ENCODE peak calls at places on chromosomes 5 and 9, in five cellular contexts. Y is H1, T is adrenal gland, S is IMR-90, D is sigmoid colon. V is an unnamed sample.

GRCh38 chr5:1174122-1174936 is 27.1 kb upstream of the SLC6A19 start:
- DNase-seq in T (peak; percentile 86), Y (no peak), S (peak; percentile 74), D (peak; percentile 78), V (peak; percentile 33)

GRCh38 chr9:109409998-109410397 is 88.1 kb downstream of the PTPN3 start:
- DNase-seq in Y (peak; percentile 56), S (no peak), D (no peak), T (no peak), V (no peak)

GRCh38 chr5:150153483-150153882 is 2.2 kb downstream of the PDGFRB start:
- DNase-seq in D (no peak), T (no peak), Y (no peak), S (peak; percentile 16), V (no peak)

GRCh38 chr5:172007153-172007794 is 836 bp upstream of the FBXW11 start:
- DNase-seq in D (no peak), S (peak; percentile 39), Y (no peak), T (no peak), V (no peak)

GRCh38 chr9:133545494-133546286 is 11.2 kb downstream of the ADAMTSL2 start:
- DNase-seq in T (no peak), S (no peak), Y (no peak), D (no peak), V (no peak)

GRCh38 chr9:98523231-98523901 is 185.4 kb downstream of the GABBR2 start:
- DNase-seq in S (peak; percentile 62), T (no peak), D (no peak), Y (no peak), V (no peak)

GRCh38 chr5:131413605-131414559 is 150.0 kb downstream of the CDC42SE2 start:
- DNase-seq in Y (no peak), D (no peak), S (no peak), T (no peak), V (no peak)

GRCh38 chr5:133265720-133266575 is 214.1 kb downstream of the HSPA4 start:
- DNase-seq in S (no peak), Y (no peak), T (no peak), D (no peak), V (no peak)

GRCh38 chr5:5014836-5015235 is 125.3 kb upstream of the ADAMTS16 start:
- DNase-seq in D (no peak), S (no peak), T (no peak), Y (no peak), V (no peak)

GRCh38 chr9:121949364-121949763 is 143.7 kb downstream of the TTLL11 start:
- DNase-seq in T (no peak), D (no peak), Y (no peak), S (no peak), V (no peak)

GRCh38 chr5:102754499-102755424 is at the start of gene PAM:
- DNase-seq in D (peak; percentile 88), S (peak; percentile 62), Y (no peak), T (peak; percentile 79), V (peak; percentile 71)

GRCh38 chr9:134435527-134436355 is 109.5 kb downstream of the RXRA start:
- DNase-seq in D (no peak), T (no peak), Y (no peak), S (no peak), V (no peak)

GRCh38 chr5:178272591-178272990 is 40.0 kb upstream of the PHYKPL start:
- DNase-seq in Y (no peak), T (no peak), S (no peak), D (no peak), V (no peak)

GRCh38 chr5:34905564-34905963 is 9.7 kb downstream of the RAD1 start:
- DNase-seq in Y (no peak), D (no peak), T (no peak), S (no peak), V (no peak)

GRCh38 chr9:2337602-2338001 is 284.0 kb upstream of the VLDLR start:
- DNase-seq in S (no peak), T (no peak), Y (no peak), D (no peak), V (no peak)

GRCh38 chr9:18215626-18216025 is 258.3 kb upstream of the ADAMTSL1 start:
- DNase-seq in Y (no peak), T (no peak), D (no peak), S (no peak), V (no peak)

GRCh38 chr9:33860200-33860871 is 43.4 kb downstream of the UBE2R2 start:
- DNase-seq in Y (no peak), D (no peak), T (no peak), S (no peak), V (no peak)

GRCh38 chr9:121613009-121613766 is 38.2 kb upstream of the DAB2IP start:
- DNase-seq in D (no peak), S (no peak), T (no peak), Y (no peak), V (peak; percentile 83)

GRCh38 chr9:115118471-115119156 is 657 bp upstream of the TNC start:
- DNase-seq in Y (peak; percentile 77), D (peak; percentile 93), S (peak; percentile 93), T (peak; percentile 43), V (peak; percentile 19)

GRCh38 chr5:35904443-35905132 is 33.8 kb downstream of the CAPSL start:
- DNase-seq in Y (no peak), D (no peak), S (no peak), T (no peak), V (no peak)

GRCh38 chr5:39198080-39198479 is 21.3 kb downstream of the FYB1 start:
- DNase-seq in T (no peak), S (no peak), D (no peak), Y (no peak), V (no peak)

GRCh38 chr5:57653636-57654290 is 171.2 kb upstream of the ACTBL2 start:
- DNase-seq in D (no peak), Y (no peak), T (no peak), S (no peak), V (peak; percentile 45)

GRCh38 chr5:57650360-57651069 is 167.9 kb upstream of the ACTBL2 start:
- DNase-seq in D (no peak), S (peak; percentile 53), Y (peak; percentile 33), T (peak; percentile 60), V (no peak)

GRCh38 chr5:57655228-57655627 is 172.6 kb upstream of the ACTBL2 start:
- DNase-seq in T (no peak), D (no peak), Y (no peak), S (no peak), V (no peak)

GRCh38 chr5:57651127-57651526 is 168.5 kb upstream of the ACTBL2 start:
- DNase-seq in S (no peak), D (no peak), Y (no peak), T (no peak), V (no peak)
- TF ChIP-seq POLR2A in S (no peak), D (no peak), Y (no peak), T (no peak), V (no peak)

GRCh38 chr9:71783120-71783523 is 14.8 kb upstream of the CEMIP2 start:
- DNase-seq in S (peak; percentile 19), Y (no peak), D (no peak), T (no peak), V (no peak)
- TF ChIP-seq POLR2A in S (no peak), Y (no peak), D (no peak), T (no peak), V (no peak)

GRCh38 chr9:93100265-93100636 is 4.2 kb downstream of the CARD19 start:
- DNase-seq in Y (no peak), S (no peak), T (peak; percentile 16), D (peak; percentile 53), V (peak; percentile 3)

GRCh38 chr9:93096811-93097382 is 880 bp downstream of the CARD19 start:
- DNase-seq in D (peak; percentile 69), Y (no peak), S (no peak), T (peak; percentile 28), V (no peak)

GRCh38 chr9:93099551-93100264 is 3.7 kb downstream of the CARD19 start:
- DNase-seq in D (peak; percentile 67), Y (no peak), T (peak; percentile 45), S (no peak), V (peak; percentile 17)

GRCh38 chr9:93097496-93098205 is 1.6 kb downstream of the CARD19 start:
- DNase-seq in T (no peak), S (peak; percentile 12), Y (no peak), D (peak; percentile 66), V (no peak)

GRCh38 chr9:93098236-93098946 is 2.4 kb downstream of the CARD19 start:
- DNase-seq in D (peak; percentile 97), T (peak; percentile 96), Y (no peak), S (peak; percentile 98), V (peak; percentile 86)
- TF ChIP-seq POLR2A in D (no peak), T (no peak), Y (no peak), S (no peak), V (no peak)

DNA sequence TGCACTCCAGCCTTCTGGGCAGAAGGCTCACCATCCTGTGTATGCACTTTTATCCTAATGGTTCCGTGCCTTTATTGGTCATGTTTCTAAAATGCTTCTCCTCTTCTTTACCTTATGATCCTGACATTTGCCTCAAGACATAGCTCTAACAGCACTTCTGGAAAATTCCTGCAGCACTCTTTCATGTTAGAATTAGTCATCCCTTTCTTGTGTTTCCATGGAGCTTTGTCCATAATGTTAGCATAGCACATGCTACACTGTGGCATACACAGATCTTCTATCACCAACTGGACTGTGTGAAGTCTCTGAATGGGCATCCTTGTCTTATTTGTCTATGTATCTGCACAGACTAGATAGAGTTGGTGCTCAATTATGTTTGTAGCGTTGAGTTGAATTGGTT is 1.9 kb downstream of the SCGB3A2 start:
- DNase-seq in D (no peak), T (no peak), S (no peak), Y (no peak), V (no peak)
- TF ChIP-seq POLR2A in D (no peak), T (no peak), S (no peak), Y (no peak), V (no peak)

GRCh38 chr9:136211441-136212344 is 6.8 kb upstream of the LHX3 start:
- DNase-seq in D (no peak), T (no peak), Y (no peak), S (no peak), V (no peak)

GRCh38 chr9:136209232-136209631 is 4.3 kb upstream of the LHX3 start:
- DNase-seq in T (no peak), S (no peak), D (no peak), Y (no peak), V (no peak)

GRCh38 chr9:136209786-136210185 is 4.9 kb upstream of the LHX3 start:
- DNase-seq in Y (no peak), S (no peak), T (no peak), D (no peak), V (no peak)

GRCh38 chr9:136211006-136211405 is 6.1 kb upstream of the LHX3 start:
- DNase-seq in D (no peak), Y (no peak), S (no peak), T (no peak), V (no peak)

DNA sequence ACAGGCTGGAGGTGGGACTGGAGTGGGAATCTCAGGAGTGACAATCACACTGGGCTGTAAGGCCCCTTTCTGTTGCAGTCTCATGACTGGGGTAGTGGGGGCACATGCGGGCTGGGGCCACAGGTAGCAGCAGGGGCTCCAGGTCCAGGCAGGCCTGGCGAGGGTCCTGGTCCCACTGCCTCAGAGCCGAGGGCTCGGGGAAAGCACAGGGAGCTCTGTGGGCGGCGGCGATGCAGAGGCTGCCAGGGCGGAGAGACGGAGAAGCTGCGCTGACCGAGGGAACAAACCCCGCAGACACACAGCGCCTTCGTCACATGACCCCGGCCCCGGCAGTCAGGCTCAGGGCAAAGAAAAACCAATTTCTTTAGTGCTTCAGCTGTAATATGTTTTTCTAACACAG is 5.3 kb upstream of the LHX3 start:
- DNase-seq in Y (no peak), D (no peak), S (no peak), T (no peak), V (no peak)
- TF ChIP-seq POLR2A in Y (no peak), D (no peak), S (no peak), T (no peak), V (no peak)

GRCh38 chr9:19451240-19452087 is 42.7 kb downstream of the ACER2 start:
- DNase-seq in D (no peak), Y (no peak), T (no peak), S (no peak), V (no peak)
- TF ChIP-seq POLR2A in D (no peak), Y (no peak), T (no peak), S (no peak), V (no peak)

GRCh38 chr5:111072949-111073682 is 1.6 kb downstream of the TSLP start:
- DNase-seq in T (peak; percentile 68), Y (no peak), D (peak; percentile 71), S (peak; percentile 28), V (peak; percentile 58)
- TF ChIP-seq POLR2A in T (no peak), Y (no peak), D (no peak), S (no peak), V (no peak)

V was measured in gastrocnemius medialis.